ENCODE peak calls at places on chromosomes 12 and 14, in four cellular contexts. A, I, T and B are unnamed samples. For H3K4me1, the result is how much of the 10 kb centered on the place peaks cover.

GRCh38 chr12:124624823-124625222 is 57.4 kb upstream of the NCOR2 start:
- DNase-seq in A (no peak), I (no peak), T (no peak), B (no peak)

GRCh38 chr14:31880935-31881334 is 196.2 kb upstream of the ARHGAP5 start:
- DNase-seq in I (no peak), T (peak), A (no peak), B (peak)

GRCh38 chr14:99612737-99613330 is 8.8 kb upstream of the CCDC85C start:
- DNase-seq in I (no peak), T (no peak), A (no peak), B (no peak)

GRCh38 chr12:78651755-78652154 is 212.8 kb upstream of the SYT1 start:
- DNase-seq in T (no peak), I (no peak), A (no peak), B (no peak)

GRCh38 chr14:30885840-30886740 is 11.7 kb downstream of the COCH start:
- DNase-seq in T (no peak), A (no peak), I (no peak), B (no peak)

GRCh38 chr12:70052931-70053497 is 190.2 kb upstream of the CNOT2 start:
- DNase-seq in A (peak), I (no peak), T (peak), B (no peak)

GRCh38 chr14:101770183-101770582 is 8.7 kb downstream of the PPP2R5C start:
- DNase-seq in T (no peak), I (no peak), A (no peak), B (no peak)

GRCh38 chr12:122870867-122871664 is 24.9 kb downstream of the VPS37B start:
- DNase-seq in A (no peak), I (no peak), T (peak), B (peak)

GRCh38 chr12:54601841-54602240 is 13.4 kb upstream of the PPP1R1A start:
- DNase-seq in A (no peak), I (no peak), T (no peak), B (no peak)

GRCh38 chr14:49770212-49770817 is 2.4 kb downstream of the KLHDC2 start:
- DNase-seq in T (no peak), I (no peak), A (no peak), B (peak)

GRCh38 chr14:59919582-59920377 is at the start of gene LRRC9:
- DNase-seq in I (no peak), A (no peak), T (peak), B (peak)

GRCh38 chr14:51677738-51678137 is 26.0 kb downstream of the FRMD6 start:
- DNase-seq in I (no peak), A (no peak), T (no peak), B (no peak)

GRCh38 chr12:99154264-99154982 is 493.1 kb upstream of the GARIN6 start:
- DNase-seq in T (no peak), I (no peak), A (no peak), B (no peak)

GRCh38 chr14:22200977-22201605 is 387.9 kb downstream of the DAD1 start:
- DNase-seq in T (no peak), A (no peak), I (no peak), B (no peak)

GRCh38 chr14:88516742-88517418 is 37.9 kb downstream of the PTPN21 start:
- DNase-seq in I (no peak), A (no peak), T (no peak), B (no peak)

GRCh38 chr12:67449591-67450052 is 180.5 kb downstream of the CAND1 start:
- DNase-seq in I (no peak), T (no peak), A (no peak), B (no peak)

GRCh38 chr12:75738486-75738885 is 227.1 kb upstream of the KRR1 start:
- DNase-seq in A (no peak), T (no peak), I (no peak), B (no peak)

GRCh38 chr12:77847060-77847541 is 16.4 kb downstream of the NAV3 start:
- DNase-seq in I (no peak), T (no peak), A (no peak), B (no peak)

GRCh38 chr14:91335191-91336092 is 82.2 kb downstream of the CCDC88C start:
- DNase-seq in I (no peak), T (no peak), A (no peak), B (no peak)

GRCh38 chr12:26153421-26154154 is 28.8 kb upstream of the BHLHE41 start:
- DNase-seq in T (peak), I (no peak), A (peak), B (no peak)

GRCh38 chr14:38481939-38482678 is 226.2 kb upstream of the CLEC14A start:
- DNase-seq in I (no peak), T (no peak), A (no peak), B (no peak)

DNA sequence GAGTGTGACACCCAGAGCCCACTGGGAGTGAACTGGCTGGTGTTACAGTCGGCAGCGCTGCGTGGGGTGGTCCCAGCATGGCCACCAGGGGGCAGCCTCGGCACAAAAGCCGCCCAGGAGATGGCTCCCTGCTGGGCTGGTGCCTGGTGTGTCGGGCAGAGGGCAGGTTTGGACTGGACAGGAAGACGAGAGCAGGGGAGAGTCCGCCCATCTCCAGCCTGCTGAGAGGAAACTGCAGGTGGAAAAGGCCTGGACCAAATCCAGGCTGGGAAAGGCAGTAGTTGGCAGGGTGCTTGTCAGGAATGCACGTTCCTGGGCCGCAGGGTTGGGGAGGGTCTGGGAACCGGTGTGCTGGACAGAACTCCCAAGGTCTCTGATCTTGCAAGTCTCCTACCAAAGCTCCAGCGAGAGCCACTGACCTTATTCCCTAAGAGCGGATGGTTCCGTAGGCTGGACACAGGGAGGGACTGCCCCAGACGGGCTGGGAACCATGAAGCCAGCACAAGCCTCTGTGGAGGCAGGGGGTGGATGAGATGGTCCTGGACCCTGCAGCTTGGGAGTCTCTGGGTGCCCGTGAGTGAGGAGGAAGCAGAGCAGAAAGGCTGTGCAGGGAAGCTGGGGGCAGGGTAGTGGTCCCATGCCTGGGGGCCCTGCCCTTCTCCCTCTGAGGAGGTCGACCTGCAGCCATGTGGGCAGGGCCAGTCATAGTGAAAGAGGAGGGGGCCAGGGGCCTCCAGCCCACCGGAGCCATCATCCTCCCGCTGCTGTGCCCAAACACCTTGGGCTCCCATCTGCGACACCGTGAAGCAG is 1.8 kb downstream of the AHNAK2 start:
- DNase-seq in T (peak), I (peak), A (peak), B (peak)
- H3K4me1 ChIP-seq in T (under half), I (under half), A (half or more), B (under half)

DNA sequence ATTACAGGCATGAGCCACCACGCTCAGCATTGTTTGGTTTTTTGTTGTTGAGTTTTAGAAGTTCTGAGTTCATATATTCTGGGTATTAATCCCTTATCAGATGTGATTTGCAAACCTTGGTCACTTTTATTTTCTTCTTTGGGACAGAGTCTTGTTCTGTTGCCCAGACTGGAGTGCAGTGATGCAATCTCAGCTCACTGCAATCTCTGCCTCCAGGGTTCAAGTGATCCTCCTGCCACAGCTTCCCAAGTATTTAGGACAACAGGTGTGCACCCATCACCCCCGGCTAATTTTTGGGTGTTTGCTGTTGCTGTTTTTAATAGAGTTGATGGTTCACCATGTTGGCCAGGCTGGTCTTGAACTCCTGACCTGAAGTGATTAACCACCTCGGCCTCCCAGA is 11.8 kb downstream of the USP30 start:
- DNase-seq in I (no peak), T (no peak), A (no peak), B (no peak)
- H3K4me1 ChIP-seq in I (under half), T (under half), A (under half), B (under half)

GRCh38 chr12:13210543-13211190 is 14.1 kb downstream of the EMP1 start:
- DNase-seq in T (no peak), A (no peak), I (no peak), B (no peak)
- H3K4me1 ChIP-seq in T (under half), A (under half), I (under half), B (under half)

GRCh38 chr12:49674318-49674985 is 32.8 kb downstream of the FMNL3 start:
- DNase-seq in I (no peak), T (no peak), A (peak), B (no peak)
- H3K4me1 ChIP-seq in I (under half), T (half or more), A (half or more), B (under half)

DNA sequence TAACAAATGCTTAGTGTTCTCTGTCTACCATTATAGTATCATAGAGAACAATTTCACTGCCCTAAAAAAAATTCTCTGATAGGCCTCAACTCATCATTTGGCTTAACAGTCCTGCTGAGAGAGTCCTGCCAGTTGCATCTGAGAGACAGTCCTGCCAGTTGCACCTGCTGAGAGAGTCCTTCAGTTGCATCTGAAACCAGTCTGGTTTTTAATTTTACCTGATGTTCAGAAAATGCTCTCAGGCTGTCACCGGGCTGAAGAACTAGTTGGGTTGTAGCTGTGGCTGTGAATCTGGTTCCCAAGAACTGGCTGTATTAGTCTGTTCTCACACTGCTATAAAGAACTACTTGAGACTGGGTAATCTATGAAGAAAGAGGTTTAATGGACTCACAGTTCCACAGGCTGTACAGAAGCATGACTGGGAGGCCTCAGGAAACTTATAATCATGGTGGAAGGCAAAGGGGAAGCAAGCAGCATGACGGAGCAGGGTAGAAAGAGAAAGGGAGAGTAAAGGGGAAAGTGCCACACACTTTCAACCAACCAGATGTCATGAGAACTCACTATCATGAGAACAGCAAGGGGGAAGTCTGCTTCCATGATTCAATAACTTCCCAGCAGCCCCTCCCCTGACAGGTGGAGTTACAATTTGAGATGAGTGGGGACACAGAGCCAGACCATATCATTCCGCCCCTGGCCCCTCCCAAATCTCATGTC is 51.6 kb downstream of the PRKCH start:
- DNase-seq in A (no peak), I (no peak), T (no peak), B (no peak)
- H3K4me1 ChIP-seq in A (under half), I (under half), T (under half), B (under half)

GRCh38 chr12:51546102-51546501 is 44.9 kb upstream of the SCN8A start:
- DNase-seq in T (no peak), A (no peak), I (no peak), B (no peak)
- H3K4me1 ChIP-seq in T (under half), A (under half), I (under half), B (under half)

GRCh38 chr14:68628605-68629310 is 164.1 kb downstream of the ZFP36L1 start:
- DNase-seq in A (no peak), I (no peak), T (no peak), B (no peak)
- H3K4me1 ChIP-seq in A (under half), I (under half), T (under half), B (under half)

DNA sequence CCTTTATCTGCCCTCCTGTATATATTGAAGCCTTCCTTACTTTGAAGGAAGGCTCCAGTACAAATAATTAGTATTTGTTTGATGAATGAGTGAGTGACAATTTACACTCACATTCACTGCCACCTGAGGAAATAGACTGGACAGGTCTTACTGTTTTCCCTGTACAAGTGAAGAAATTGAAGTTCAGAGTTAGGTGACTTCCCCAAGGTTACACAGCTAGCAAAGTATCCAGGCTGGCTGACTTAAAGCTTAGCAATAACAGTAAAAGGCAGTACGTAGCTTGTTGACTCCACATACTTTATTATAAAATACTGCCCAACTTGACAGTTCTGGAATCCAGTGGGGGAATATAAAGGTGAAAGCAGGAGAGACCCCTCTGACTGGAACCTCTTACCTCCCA is 2.6 kb upstream of the KRT18 start:
- DNase-seq in I (no peak), T (no peak), A (no peak), B (no peak)
- H3K4me1 ChIP-seq in I (under half), T (under half), A (under half), B (under half)